ENCODE peak calls at places on chromosome 4, in four cellular contexts. A is cardiac muscle cell; L is CD4-positive, CD25-positive, alpha-beta regulatory T cell; T is GM23248. V is an unnamed sample.
A peak's percentile ranks its signal among the peaks of the same experiment; 100 is the strongest.

GRCh38 chr4:87391783-87392054 is 731 bp upstream of the HSD17B11 start:
- DNase-seq in A (no peak), L (peak; percentile 13), T (peak; percentile 39), V (no peak)

GRCh38 chr4:46329118-46329976 is 60.6 kb downstream of the GABRA2 start:
- DNase-seq in A (peak; percentile 67), L (no peak), T (peak; percentile 16), V (no peak)

GRCh38 chr4:143599827-143600226 is 86.3 kb downstream of the SMARCA5 start:
- DNase-seq in A (no peak), L (no peak), T (peak; percentile 59), V (no peak)

GRCh38 chr4:74897390-74897789 is 35.5 kb upstream of the PARM1 start:
- DNase-seq in A (no peak), L (no peak), T (no peak), V (no peak)

GRCh38 chr4:60723796-60724195 is 476.3 kb upstream of the ADGRL3 start:
- DNase-seq in A (no peak), L (no peak), T (no peak), V (no peak)

GRCh38 chr4:28350485-28350884 is 1489.8 kb downstream of the STIM2 start:
- DNase-seq in A (no peak), L (no peak), T (peak; percentile 74), V (no peak)

GRCh38 chr4:122329876-122330595 is 48.8 kb upstream of the ADAD1 start:
- DNase-seq in A (no peak), L (no peak), T (peak; percentile 58), V (no peak)

GRCh38 chr4:151147000-151147399 is 47.6 kb downstream of the RPS3A start:
- DNase-seq in A (no peak), L (no peak), T (no peak), V (no peak)

GRCh38 chr4:86099348-86099747 is 260.5 kb downstream of the MAPK10 start:
- DNase-seq in A (no peak), L (no peak), T (no peak), V (no peak)

GRCh38 chr4:56289934-56290333 is 97.4 kb downstream of the AASDH start:
- DNase-seq in A (peak; percentile 56), L (no peak), T (peak; percentile 17), V (no peak)

GRCh38 chr4:152892985-152893384 is 43.1 kb upstream of the FHDC1 start:
- DNase-seq in A (no peak), L (no peak), T (no peak), V (no peak)

GRCh38 chr4:158259955-158260575 is 49.8 kb downstream of the TMEM144 start:
- DNase-seq in A (peak; percentile 28), L (no peak), T (peak; percentile 41), V (no peak)

GRCh38 chr4:166202991-166203390 is 330.0 kb downstream of the TLL1 start:
- DNase-seq in A (no peak), L (no peak), T (no peak), V (no peak)

GRCh38 chr4:5746829-5747745 is 36.1 kb downstream of the EVC start:
- DNase-seq in A (no peak), L (no peak), T (peak; percentile 82), V (no peak)

DNA sequence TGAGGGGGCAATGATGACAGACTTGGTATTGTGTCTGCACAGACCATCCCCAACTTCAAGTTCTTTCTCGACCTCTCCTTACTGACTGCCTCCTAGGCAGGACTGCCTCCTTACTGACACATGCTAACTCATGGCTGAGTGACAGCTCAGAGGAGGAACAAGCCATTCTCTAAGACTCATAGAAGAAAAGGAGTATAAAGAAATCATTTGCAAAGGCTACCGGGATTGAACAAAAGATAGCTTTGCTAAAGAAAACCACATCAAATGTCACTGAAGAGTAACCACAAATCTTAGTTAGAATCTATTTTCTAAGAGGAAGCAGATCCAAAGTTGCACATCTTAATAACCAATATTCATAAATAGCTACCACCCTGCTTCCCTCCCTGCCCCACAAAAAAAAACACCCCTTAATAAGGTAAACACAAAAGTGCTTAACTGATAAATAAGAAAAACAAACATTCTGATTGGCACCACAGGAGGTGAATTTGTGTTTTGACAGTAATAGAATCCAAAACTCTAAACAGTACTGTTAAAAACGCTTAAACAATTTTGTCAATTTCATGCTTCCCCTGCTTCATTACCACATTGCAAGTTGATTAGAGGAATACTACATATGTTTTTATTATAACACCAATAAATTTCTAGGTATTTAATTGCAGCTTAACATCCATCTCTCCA is 160.2 kb downstream of the HNRNPD start:
- DNase-seq in A (no peak), L (peak; percentile 63), T (no peak), V (peak; percentile 74)
- H3K4me1 ChIP-seq in A (no peaks in the 10 kb centered on the region), L (peaks cover 9% of the 10 kb centered on the region), T (no peaks in the 10 kb centered on the region), V (peaks cover 17% of the 10 kb centered on the region)

GRCh38 chr4:36088542-36088941 is 155.8 kb downstream of the ARAP2 start:
- DNase-seq in A (peak; percentile 1), L (no peak), T (no peak), V (no peak)
- H3K27me3 ChIP-seq in A (no peaks in the 10 kb centered on the region), L (no peaks in the 10 kb centered on the region), T (no peaks in the 10 kb centered on the region), V (no peaks in the 10 kb centered on the region)

DNA sequence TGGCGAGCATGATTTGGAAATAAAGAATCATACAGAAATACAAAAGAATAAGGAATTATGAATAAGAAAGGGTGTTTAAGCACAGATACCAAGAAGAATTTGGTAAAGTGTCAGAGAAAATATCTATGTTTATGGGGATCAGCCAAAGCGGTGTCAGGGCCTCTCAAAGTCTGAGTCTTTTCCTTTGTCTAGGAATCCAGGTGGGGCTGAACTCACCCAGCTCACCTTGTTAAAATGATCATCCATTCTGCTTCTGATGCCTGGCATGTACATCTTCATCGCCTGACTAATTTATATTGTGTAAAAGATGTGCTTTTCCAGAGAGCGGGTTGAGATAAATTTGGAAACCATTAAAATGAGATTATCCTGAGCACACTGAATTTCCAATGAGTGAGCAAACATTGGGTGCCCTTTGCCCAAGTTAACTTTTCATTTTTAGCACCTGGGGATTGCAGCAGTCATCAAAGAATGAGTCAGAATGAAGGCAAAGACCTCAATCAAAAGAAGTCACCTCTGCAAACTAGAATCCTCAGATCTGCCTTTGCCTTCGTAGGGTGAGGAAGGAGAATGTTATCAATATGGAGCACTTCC is 141.9 kb upstream of the ANXA3 start:
- DNase-seq in A (no peak), L (no peak), T (no peak), V (no peak)
- H3K4me1 ChIP-seq in A (no peaks in the 10 kb centered on the region), L (no peaks in the 10 kb centered on the region), T (peaks cover 13% of the 10 kb centered on the region), V (no peaks in the 10 kb centered on the region)

DNA sequence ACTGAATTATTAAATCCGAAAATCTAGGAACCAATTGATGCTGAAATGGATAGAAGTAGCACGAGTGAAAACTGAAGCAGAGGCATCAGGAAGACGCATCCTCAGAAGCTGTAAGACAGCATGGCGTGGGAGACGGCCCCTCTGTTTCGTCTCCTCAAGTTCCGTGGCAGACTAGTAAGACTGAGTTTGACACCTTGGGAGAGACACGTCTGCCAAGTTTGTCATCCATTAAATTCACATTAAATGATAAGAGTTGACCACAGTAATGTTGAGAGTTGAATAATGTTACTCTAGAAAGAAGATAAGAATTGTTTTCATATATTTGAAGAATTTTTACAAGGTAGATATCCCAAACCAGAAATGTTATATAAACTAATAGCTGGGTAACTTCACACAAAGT is 736.1 kb upstream of the FRG1 start:
- DNase-seq in A (no peak), L (no peak), T (no peak), V (no peak)
- H3K27me3 ChIP-seq in A (no peaks in the 10 kb centered on the region), L (no peaks in the 10 kb centered on the region), T (no peaks in the 10 kb centered on the region), V (no peaks in the 10 kb centered on the region)

DNA sequence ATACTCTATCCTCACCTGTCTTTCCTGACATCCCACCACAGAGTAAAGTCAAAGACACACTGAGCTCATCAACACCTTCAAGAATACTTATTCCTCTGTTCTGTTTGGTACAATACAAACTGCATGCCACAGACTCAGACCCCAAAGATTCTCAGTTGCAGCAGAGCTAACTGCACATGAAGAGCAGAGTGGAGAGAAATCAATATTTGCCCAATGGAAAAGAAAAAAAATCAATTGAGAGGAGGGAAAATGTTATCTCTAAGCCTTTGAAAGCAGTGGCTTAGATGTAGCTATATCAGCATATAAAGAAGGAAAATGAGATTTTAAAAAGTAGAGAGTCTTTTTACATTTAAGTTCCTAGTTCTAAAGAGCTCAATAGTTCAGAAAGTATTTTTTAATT is 180.2 kb downstream of the NWD2 start:
- DNase-seq in A (no peak), L (no peak), T (no peak), V (no peak)
- H3K4me1 ChIP-seq in A (no peaks in the 10 kb centered on the region), L (no peaks in the 10 kb centered on the region), T (no peaks in the 10 kb centered on the region), V (no peaks in the 10 kb centered on the region)

V was measured in naive thymus-derived CD4-positive, alpha-beta T cell.